ENCODE peak calls at places on chromosomes 1 and 21, in five cellular contexts. One of them, this sample, is unnamed.

GRCh38 chr1:189681252-189681919 is 796.3 kb downstream of the BRINP3 start:
- DNase-seq in Calu3: peak
- DNase-seq in OCI-LY7: no peak
- DNase-seq in NCI-H1048: no peak
- DNase-seq in left ventricle myocardium inferior: no peak
- DNase-seq in this sample: no peak

GRCh38 chr1:19011832-19012231 is 55.4 kb upstream of the IFFO2 start:
- DNase-seq in left ventricle myocardium inferior: no peak
- DNase-seq in OCI-LY7: no peak
- DNase-seq in NCI-H1048: no peak
- DNase-seq in Calu3: no peak
- DNase-seq in this sample: no peak

GRCh38 chr1:101288491-101288944 is 51.7 kb downstream of the S1PR1 start:
- DNase-seq in left ventricle myocardium inferior: peak
- DNase-seq in Calu3: peak
- DNase-seq in OCI-LY7: peak
- DNase-seq in NCI-H1048: peak
- DNase-seq in this sample: no peak

GRCh38 chr1:201310986-201311355 is 27.7 kb downstream of the PKP1 start:
- DNase-seq in NCI-H1048: peak
- DNase-seq in Calu3: peak
- DNase-seq in OCI-LY7: no peak
- DNase-seq in left ventricle myocardium inferior: no peak
- DNase-seq in this sample: no peak

GRCh38 chr21:44767834-44768831 is 33.5 kb downstream of the UBE2G2 start:
- DNase-seq in Calu3: no peak
- DNase-seq in OCI-LY7: no peak
- DNase-seq in NCI-H1048: no peak
- DNase-seq in left ventricle myocardium inferior: no peak
- DNase-seq in this sample: no peak

GRCh38 chr1:244028701-244029100 is 22.4 kb upstream of the ZBTB18 start:
- DNase-seq in Calu3: no peak
- DNase-seq in NCI-H1048: no peak
- DNase-seq in OCI-LY7: no peak
- DNase-seq in left ventricle myocardium inferior: no peak
- DNase-seq in this sample: no peak

GRCh38 chr1:209662879-209663327 is 10.7 kb upstream of the LAMB3 start:
- DNase-seq in NCI-H1048: no peak
- DNase-seq in OCI-LY7: no peak
- DNase-seq in Calu3: no peak
- DNase-seq in left ventricle myocardium inferior: no peak
- DNase-seq in this sample: no peak

GRCh38 chr1:221394011-221394544 is 347.8 kb downstream of the DUSP10 start:
- DNase-seq in NCI-H1048: no peak
- DNase-seq in left ventricle myocardium inferior: no peak
- DNase-seq in OCI-LY7: no peak
- DNase-seq in Calu3: peak
- DNase-seq in this sample: no peak

GRCh38 chr1:208132287-208132882 is 111.8 kb downstream of the PLXNA2 start:
- DNase-seq in Calu3: peak
- DNase-seq in OCI-LY7: peak
- DNase-seq in NCI-H1048: peak
- DNase-seq in left ventricle myocardium inferior: peak
- DNase-seq in this sample: peak

GRCh38 chr1:78672428-78672827 is 22.8 kb downstream of the IFI44 start:
- DNase-seq in Calu3: no peak
- DNase-seq in NCI-H1048: no peak
- DNase-seq in OCI-LY7: no peak
- DNase-seq in left ventricle myocardium inferior: no peak
- DNase-seq in this sample: no peak

GRCh38 chr1:58401991-58402390 is 144.5 kb downstream of the OMA1 start:
- DNase-seq in Calu3: no peak
- DNase-seq in left ventricle myocardium inferior: no peak
- DNase-seq in NCI-H1048: no peak
- DNase-seq in OCI-LY7: no peak
- DNase-seq in this sample: no peak

GRCh38 chr1:21631944-21632887 is 36.9 kb downstream of the RAP1GAP start:
- DNase-seq in OCI-LY7: no peak
- DNase-seq in NCI-H1048: no peak
- DNase-seq in left ventricle myocardium inferior: no peak
- DNase-seq in Calu3: peak
- DNase-seq in this sample: no peak

GRCh38 chr1:72635719-72636118 is 353.4 kb upstream of the NEGR1 start:
- DNase-seq in NCI-H1048: no peak
- DNase-seq in Calu3: no peak
- DNase-seq in OCI-LY7: no peak
- DNase-seq in left ventricle myocardium inferior: no peak
- DNase-seq in this sample: no peak

GRCh38 chr1:246689409-246689997 is 34.7 kb upstream of the SCCPDH start:
- DNase-seq in Calu3: peak
- DNase-seq in NCI-H1048: peak
- DNase-seq in OCI-LY7: peak
- DNase-seq in left ventricle myocardium inferior: peak
- DNase-seq in this sample: no peak

GRCh38 chr1:13583592-13583963 is at the start of gene PDPN:
- DNase-seq in OCI-LY7: no peak
- DNase-seq in NCI-H1048: no peak
- DNase-seq in left ventricle myocardium inferior: peak
- DNase-seq in Calu3: no peak
- DNase-seq in this sample: no peak

GRCh38 chr1:231235526-231235925 is 5.5 kb upstream of the GNPAT start:
- DNase-seq in NCI-H1048: no peak
- DNase-seq in left ventricle myocardium inferior: no peak
- DNase-seq in OCI-LY7: no peak
- DNase-seq in Calu3: no peak
- DNase-seq in this sample: no peak

GRCh38 chr1:223776075-223776814 is 63.9 kb downstream of the CAPN2 start:
- DNase-seq in left ventricle myocardium inferior: no peak
- DNase-seq in NCI-H1048: no peak
- DNase-seq in OCI-LY7: no peak
- DNase-seq in Calu3: peak
- DNase-seq in this sample: peak

GRCh38 chr1:183097438-183098051 is 74.3 kb downstream of the LAMC1 start:
- DNase-seq in NCI-H1048: no peak
- DNase-seq in Calu3: no peak
- DNase-seq in OCI-LY7: no peak
- DNase-seq in left ventricle myocardium inferior: no peak
- DNase-seq in this sample: no peak

GRCh38 chr1:86788300-86789206 is 84.2 kb downstream of the SH3GLB1 start:
- DNase-seq in OCI-LY7: no peak
- DNase-seq in NCI-H1048: no peak
- DNase-seq in Calu3: no peak
- DNase-seq in left ventricle myocardium inferior: peak
- DNase-seq in this sample: no peak

GRCh38 chr21:16402752-16403151 is 673.0 kb downstream of the USP25 start:
- DNase-seq in Calu3: no peak
- DNase-seq in left ventricle myocardium inferior: no peak
- DNase-seq in NCI-H1048: no peak
- DNase-seq in OCI-LY7: no peak
- DNase-seq in this sample: no peak

GRCh38 chr1:218570456-218570855 is 225.3 kb downstream of the TGFB2 start:
- DNase-seq in left ventricle myocardium inferior: no peak
- DNase-seq in Calu3: no peak
- DNase-seq in OCI-LY7: no peak
- DNase-seq in NCI-H1048: no peak
- DNase-seq in this sample: no peak

GRCh38 chr1:234206651-234207284 is 166.5 kb upstream of the COA6 start:
- DNase-seq in left ventricle myocardium inferior: peak
- DNase-seq in Calu3: peak
- DNase-seq in NCI-H1048: no peak
- DNase-seq in OCI-LY7: no peak
- DNase-seq in this sample: no peak

GRCh38 chr1:46434358-46434757 is 40.2 kb downstream of the FAAH start:
- DNase-seq in OCI-LY7: no peak
- DNase-seq in left ventricle myocardium inferior: no peak
- DNase-seq in Calu3: no peak
- DNase-seq in NCI-H1048: no peak
- DNase-seq in this sample: no peak

GRCh38 chr1:228837817-228838716 is 102.8 kb downstream of the RHOU start:
- DNase-seq in left ventricle myocardium inferior: no peak
- DNase-seq in Calu3: peak
- DNase-seq in NCI-H1048: no peak
- DNase-seq in OCI-LY7: no peak
- DNase-seq in this sample: no peak

GRCh38 chr1:54768093-54768492 is 3.8 kb upstream of the PARS2 start:
- DNase-seq in OCI-LY7: peak
- DNase-seq in left ventricle myocardium inferior: no peak
- DNase-seq in NCI-H1048: no peak
- DNase-seq in Calu3: peak
- DNase-seq in this sample: no peak

GRCh38 chr1:39919545-39919944 is 17.8 kb upstream of the MYCL start:
- DNase-seq in OCI-LY7: peak
- DNase-seq in Calu3: peak
- DNase-seq in NCI-H1048: no peak
- DNase-seq in left ventricle myocardium inferior: no peak
- DNase-seq in this sample: no peak

GRCh38 chr1:52140633-52141512 is 1.0 kb upstream of the ZFYVE9 start:
- DNase-seq in OCI-LY7: no peak
- DNase-seq in Calu3: no peak
- DNase-seq in left ventricle myocardium inferior: no peak
- DNase-seq in NCI-H1048: no peak
- DNase-seq in this sample: no peak

GRCh38 chr1:76068542-76068941 is 6.0 kb upstream of the ST6GALNAC3 start:
- DNase-seq in left ventricle myocardium inferior: no peak
- DNase-seq in Calu3: no peak
- DNase-seq in NCI-H1048: no peak
- DNase-seq in OCI-LY7: no peak
- DNase-seq in this sample: no peak

GRCh38 chr21:36145259-36145658 is 10.4 kb downstream of the CBR3 start:
- DNase-seq in left ventricle myocardium inferior: no peak
- DNase-seq in OCI-LY7: no peak
- DNase-seq in NCI-H1048: no peak
- DNase-seq in Calu3: no peak
- DNase-seq in this sample: no peak

GRCh38 chr1:116915182-116915611 is 5.5 kb downstream of the PTGFRN start:
- DNase-seq in NCI-H1048: no peak
- DNase-seq in OCI-LY7: no peak
- DNase-seq in Calu3: peak
- DNase-seq in left ventricle myocardium inferior: peak
- DNase-seq in this sample: no peak

GRCh38 chr1:31800677-31800967 is 15.2 kb downstream of the SPOCD1 start:
- DNase-seq in left ventricle myocardium inferior: no peak
- DNase-seq in Calu3: no peak
- DNase-seq in NCI-H1048: no peak
- DNase-seq in OCI-LY7: no peak
- DNase-seq in this sample: no peak

GRCh38 chr1:46513536-46513935 is 23.9 kb downstream of the DMBX1 start:
- DNase-seq in left ventricle myocardium inferior: no peak
- DNase-seq in OCI-LY7: no peak
- DNase-seq in Calu3: no peak
- DNase-seq in NCI-H1048: no peak
- DNase-seq in this sample: no peak

GRCh38 chr21:43923391-43923790 is 58.4 kb downstream of the AGPAT3 start:
- DNase-seq in OCI-LY7: no peak
- DNase-seq in NCI-H1048: no peak
- DNase-seq in left ventricle myocardium inferior: no peak
- DNase-seq in Calu3: no peak
- DNase-seq in this sample: no peak

GRCh38 chr1:35706846-35707245 is 11.8 kb downstream of the C1orf216 start:
- DNase-seq in OCI-LY7: no peak
- DNase-seq in NCI-H1048: no peak
- DNase-seq in left ventricle myocardium inferior: no peak
- DNase-seq in Calu3: no peak
- DNase-seq in this sample: no peak

GRCh38 chr21:39006653-39007417 is 176.4 kb downstream of the PSMG1 start:
- DNase-seq in Calu3: no peak
- DNase-seq in left ventricle myocardium inferior: peak
- DNase-seq in NCI-H1048: no peak
- DNase-seq in OCI-LY7: peak
- DNase-seq in this sample: no peak